ENCODE peak calls at places on chromosomes 12 and 14, in six cellular contexts. U is A549, P is ELF-1, S is heart left ventricle, O is WERI-Rb-1, Q is EL. L is an unnamed sample.
A peak's percentile ranks its signal among the peaks of the same experiment; 100 is the strongest.

GRCh38 chr14:67940894-67941455 is 121.4 kb downstream of the RAD51B start:
- DNase-seq in O (no peak), U (peak; percentile 19), P (peak; percentile 36), S (no peak), Q (peak; percentile 66), L (peak; percentile 96)

GRCh38 chr12:100401660-100402059 is 44.8 kb downstream of the SLC17A8 start:
- DNase-seq in O (no peak), P (no peak), Q (peak; percentile 63), U (peak; percentile 66), S (no peak), L (peak; percentile 5)

GRCh38 chr14:52015411-52016030 is 26.2 kb downstream of the RTRAF start:
- DNase-seq in Q (no peak), U (peak; percentile 39), S (no peak), P (peak; percentile 52), O (peak; percentile 57), L (no peak)

GRCh38 chr14:104881369-104881979 is 16.4 kb downstream of the CEP170B start:
- DNase-seq in P (no peak), S (peak; percentile 42), O (peak; percentile 38), U (no peak), Q (no peak), L (no peak)

GRCh38 chr12:47156167-47156736 is 76.5 kb upstream of the AMIGO2 start:
- DNase-seq in O (no peak), S (no peak), P (no peak), Q (no peak), U (peak; percentile 73), L (peak; percentile 42)

GRCh38 chr12:15393995-15394394 is 71.7 kb downstream of the PTPRO start:
- DNase-seq in S (no peak), P (no peak), O (no peak), U (no peak), Q (no peak), L (peak; percentile 30)

GRCh38 chr12:76176935-76177334 is 92.5 kb upstream of the NAP1L1 start:
- DNase-seq in S (no peak), O (no peak), Q (peak; percentile 56), U (no peak), P (no peak), L (peak; percentile 11)

GRCh38 chr12:116955382-116956021 is 44.8 kb downstream of the FBXW8 start:
- DNase-seq in S (no peak), Q (no peak), U (peak; percentile 68), P (no peak), O (peak; percentile 15), L (peak; percentile 26)

GRCh38 chr14:47284283-47284682 is 391.1 kb downstream of the MDGA2 start:
- DNase-seq in O (no peak), U (no peak), S (no peak), Q (no peak), P (no peak), L (no peak)

GRCh38 chr12:18383203-18383602 is 121.9 kb downstream of the PIK3C2G start:
- DNase-seq in O (no peak), U (peak; percentile 62), Q (peak; percentile 97), P (no peak), S (no peak), L (peak; percentile 85)

GRCh38 chr14:76541594-76542219 is 165.8 kb downstream of the ESRRB start:
- DNase-seq in P (no peak), S (no peak), O (no peak), U (no peak), Q (no peak), L (no peak)

GRCh38 chr12:90102957-90103652 is 394.5 kb upstream of the ATP2B1 start:
- DNase-seq in U (peak; percentile 61), O (peak; percentile 44), Q (peak; percentile 47), S (no peak), P (no peak), L (peak; percentile 38)

GRCh38 chr14:23047042-23047634 is 5.1 kb downstream of the PSMB11 start:
- DNase-seq in P (no peak), Q (peak; percentile 31), O (no peak), S (peak; percentile 54), U (no peak), L (peak; percentile 47)

GRCh38 chr14:95471526-95472304 is 44.7 kb downstream of the SYNE3 start:
- DNase-seq in P (no peak), S (no peak), U (no peak), O (no peak), Q (no peak), L (no peak)

GRCh38 chr14:99035268-99035667 is 236.7 kb downstream of the BCL11B start:
- DNase-seq in P (no peak), S (peak; percentile 61), Q (no peak), U (no peak), O (no peak), L (no peak)

GRCh38 chr14:31950760-31951637 is 126.1 kb upstream of the ARHGAP5 start:
- DNase-seq in O (peak; percentile 59), P (peak; percentile 80), Q (peak; percentile 34), S (peak; percentile 66), U (peak; percentile 89), L (no peak)

GRCh38 chr14:33435911-33436310 is 497.2 kb downstream of the NPAS3 start:
- DNase-seq in U (no peak), P (no peak), S (no peak), Q (peak; percentile 80), O (no peak), L (no peak)

GRCh38 chr14:75126121-75126544 is 715 bp downstream of the NEK9 start:
- DNase-seq in O (no peak), Q (peak; percentile 10), U (no peak), P (no peak), S (no peak), L (no peak)

GRCh38 chr12:93722757-93723567 is 45.8 kb downstream of the CRADD start:
- DNase-seq in U (no peak), P (no peak), Q (peak; percentile 88), S (no peak), O (no peak), L (no peak)

GRCh38 chr12:116222358-116222757 is 55.1 kb downstream of the MED13L start:
- DNase-seq in U (peak; percentile 77), O (no peak), S (peak; percentile 79), P (no peak), Q (peak; percentile 77), L (peak; percentile 93)

GRCh38 chr14:72883963-72884362 is 9.9 kb downstream of the DPF3 start:
- DNase-seq in Q (peak; percentile 60), O (no peak), P (no peak), U (no peak), S (no peak), L (no peak)

GRCh38 chr12:40692617-40693502 is 621 bp downstream of the CNTN1 start:
- DNase-seq in P (peak; percentile 32), U (peak; percentile 65), Q (no peak), S (no peak), O (peak; percentile 16), L (no peak)

GRCh38 chr12:50043854-50044253 is 13.5 kb upstream of the ASIC1 start:
- DNase-seq in O (no peak), P (no peak), S (no peak), U (no peak), Q (no peak), L (no peak)

GRCh38 chr12:29901585-29901984 is 117.8 kb upstream of the TMTC1 start:
- DNase-seq in U (no peak), P (peak; percentile 44), Q (no peak), S (no peak), O (no peak), L (no peak)

GRCh38 chr12:2582631-2583616 is 211.8 kb upstream of the FKBP4 start:
- DNase-seq in Q (peak; percentile 63), O (peak; percentile 69), P (peak; percentile 84), S (peak; percentile 70), U (peak; percentile 41), L (peak; percentile 31)